ENCODE peak calls at places on chromosomes 12 and 14, in four cellular contexts. T is stimulated activated CD8-positive, alpha-beta memory T cell treated with anti-CD3 and anti-CD28 coated beads, Interleukin-15, amount 100 ng/mL, for 1 hour; D is GM13977; Z is PC-3. R is an unnamed sample.

GRCh38 chr12:30719060-30719459 is 23.4 kb upstream of the IPO8 start:
- DNase-seq in Z (peak; percentile 27), D (no peak), T (no peak), R (no peak)

GRCh38 chr12:106271575-106272505 is 24.0 kb upstream of the CKAP4 start:
- DNase-seq in Z (no peak), D (no peak), T (no peak), R (no peak)

GRCh38 chr12:75704664-75705063 is 193.3 kb upstream of the KRR1 start:
- DNase-seq in D (no peak), Z (no peak), T (no peak), R (no peak)

GRCh38 chr12:94240171-94240570 is 91.8 kb downstream of the PLXNC1 start:
- DNase-seq in T (no peak), D (peak; percentile 61), Z (no peak), R (no peak)

GRCh38 chr12:75921687-75922289 is 109.8 kb downstream of the PHLDA1 start:
- DNase-seq in Z (no peak), T (no peak), D (no peak), R (no peak)

GRCh38 chr14:55446833-55447232 is 6.4 kb upstream of the TBPL2 start:
- DNase-seq in Z (peak; percentile 96), D (no peak), T (no peak), R (no peak)

GRCh38 chr12:124884587-124885438 is 21.1 kb upstream of the SCARB1 start:
- DNase-seq in D (no peak), Z (no peak), T (no peak), R (no peak)

GRCh38 chr12:53097207-53097563 is 282 bp upstream of the IGFBP6 start:
- DNase-seq in D (no peak), T (no peak), Z (no peak), R (no peak)

GRCh38 chr12:55687746-55688145 is 20.0 kb downstream of the ITGA7 start:
- DNase-seq in T (no peak), Z (no peak), D (no peak), R (no peak)

GRCh38 chr12:106238146-106238545 is 9.7 kb downstream of the CKAP4 start:
- DNase-seq in T (no peak), D (no peak), Z (no peak), R (no peak)

GRCh38 chr12:75115748-75116147 is 93.9 kb downstream of the KCNC2 start:
- DNase-seq in T (no peak), D (no peak), Z (no peak), R (no peak)

GRCh38 chr14:21748869-21749303 is 75.3 kb upstream of the OR4E1 start:
- DNase-seq in T (peak; percentile 32), Z (peak; percentile 72), D (peak; percentile 34), R (peak; percentile 37)

GRCh38 chr14:81200041-81200440 is 20.7 kb downstream of the GTF2A1 start:
- DNase-seq in Z (no peak), D (no peak), T (no peak), R (no peak)

GRCh38 chr14:65872536-65872935 is 460.0 kb downstream of the FUT8 start:
- DNase-seq in Z (no peak), T (no peak), D (no peak), R (no peak)

GRCh38 chr12:6233121-6233971 is 33.1 kb downstream of the CD9 start:
- DNase-seq in Z (no peak), D (no peak), T (no peak), R (no peak)